ENCODE peak calls at places on chromosome 17, in ten cellular contexts. One of them, this sample, is unnamed.

GRCh38 chr17:17154981-17155380 is 51.2 kb downstream of the PLD6 start:
- DNase-seq in HL-60: no peak
- DNase-seq in epithelial cell of proximal tubule: no peak
- DNase-seq in right lobe of liver: no peak
- DNase-seq in endothelial cell: no peak
- DNase-seq in A673: no peak
- DNase-seq in cardiac muscle cell: no peak
- DNase-seq in cardiac fibroblast: no peak
- DNase-seq in heart right ventricle: no peak
- DNase-seq in fibroblast of pulmonary artery: no peak
- DNase-seq in this sample: no peak

GRCh38 chr17:60169921-60170817 is 20.4 kb downstream of the CA4 start:
- DNase-seq in epithelial cell of proximal tubule: no peak
- DNase-seq in A673: no peak
- DNase-seq in HL-60: peak
- DNase-seq in fibroblast of pulmonary artery: peak
- DNase-seq in heart right ventricle: peak
- DNase-seq in cardiac muscle cell: no peak
- DNase-seq in right lobe of liver: no peak
- DNase-seq in cardiac fibroblast: peak
- DNase-seq in endothelial cell: no peak
- DNase-seq in this sample: no peak

GRCh38 chr17:79065105-79065670 is 9.4 kb upstream of the ENGASE start:
- DNase-seq in heart right ventricle: no peak
- DNase-seq in fibroblast of pulmonary artery: peak
- DNase-seq in right lobe of liver: no peak
- DNase-seq in HL-60: no peak
- DNase-seq in A673: peak
- DNase-seq in endothelial cell: peak
- DNase-seq in epithelial cell of proximal tubule: no peak
- DNase-seq in cardiac fibroblast: peak
- DNase-seq in cardiac muscle cell: peak
- DNase-seq in this sample: peak

GRCh38 chr17:30323895-30324319 is 9.9 kb downstream of the TMIGD1 start:
- DNase-seq in HL-60: peak
- DNase-seq in heart right ventricle: no peak
- DNase-seq in A673: peak
- DNase-seq in cardiac fibroblast: peak
- DNase-seq in endothelial cell: no peak
- DNase-seq in epithelial cell of proximal tubule: no peak
- DNase-seq in cardiac muscle cell: no peak
- DNase-seq in right lobe of liver: no peak
- DNase-seq in fibroblast of pulmonary artery: peak
- DNase-seq in this sample: no peak

GRCh38 chr17:28328325-28328724 is 6.9 kb downstream of the IFT20 start:
- DNase-seq in epithelial cell of proximal tubule: no peak
- DNase-seq in endothelial cell: no peak
- DNase-seq in heart right ventricle: no peak
- DNase-seq in cardiac muscle cell: no peak
- DNase-seq in fibroblast of pulmonary artery: peak
- DNase-seq in right lobe of liver: no peak
- DNase-seq in cardiac fibroblast: peak
- DNase-seq in A673: no peak
- DNase-seq in HL-60: no peak
- DNase-seq in this sample: no peak

GRCh38 chr17:61461967-61462733 is 9.9 kb downstream of the TBX4 start:
- DNase-seq in right lobe of liver: no peak
- DNase-seq in epithelial cell of proximal tubule: no peak
- DNase-seq in fibroblast of pulmonary artery: peak
- DNase-seq in cardiac muscle cell: no peak
- DNase-seq in cardiac fibroblast: no peak
- DNase-seq in A673: no peak
- DNase-seq in heart right ventricle: no peak
- DNase-seq in endothelial cell: no peak
- DNase-seq in HL-60: no peak
- DNase-seq in this sample: no peak

GRCh38 chr17:40448639-40449261 is 5.5 kb downstream of the IGFBP4 start:
- DNase-seq in fibroblast of pulmonary artery: peak
- DNase-seq in right lobe of liver: peak
- DNase-seq in HL-60: no peak
- DNase-seq in cardiac muscle cell: no peak
- DNase-seq in heart right ventricle: no peak
- DNase-seq in cardiac fibroblast: peak
- DNase-seq in epithelial cell of proximal tubule: peak
- DNase-seq in endothelial cell: no peak
- DNase-seq in A673: no peak
- DNase-seq in this sample: no peak

GRCh38 chr17:21295036-21295952 is 10.8 kb downstream of the MAP2K3 start:
- DNase-seq in epithelial cell of proximal tubule: no peak
- DNase-seq in heart right ventricle: peak
- DNase-seq in fibroblast of pulmonary artery: peak
- DNase-seq in right lobe of liver: peak
- DNase-seq in cardiac fibroblast: no peak
- DNase-seq in cardiac muscle cell: no peak
- DNase-seq in endothelial cell: no peak
- DNase-seq in A673: no peak
- DNase-seq in HL-60: no peak
- DNase-seq in this sample: no peak

DNA sequence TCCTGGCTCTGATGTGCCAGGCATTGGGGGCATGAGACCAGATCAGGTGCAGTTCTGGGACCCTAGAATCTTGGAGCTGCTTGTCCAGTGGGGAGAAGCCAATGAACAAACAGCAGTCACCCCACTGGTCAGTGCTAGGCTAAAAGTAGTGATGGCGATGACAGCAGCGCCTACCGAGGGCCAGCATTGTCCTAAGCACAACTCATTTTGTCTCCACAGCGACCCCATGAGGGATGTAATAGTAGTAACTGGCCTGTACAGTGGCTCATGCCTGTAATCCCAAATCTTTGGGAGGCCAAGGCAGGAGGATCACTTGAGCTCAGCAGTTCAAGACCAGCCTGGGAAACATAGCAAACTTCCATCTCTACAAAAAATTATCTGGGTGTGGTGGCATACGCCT is 6.2 kb downstream of the SMCR8 start:
- DNase-seq in right lobe of liver: no peak
- DNase-seq in endothelial cell: no peak
- DNase-seq in A673: no peak
- DNase-seq in epithelial cell of proximal tubule: no peak
- DNase-seq in cardiac fibroblast: peak
- DNase-seq in heart right ventricle: no peak
- DNase-seq in HL-60: no peak
- DNase-seq in cardiac muscle cell: peak
- DNase-seq in fibroblast of pulmonary artery: peak
- DNase-seq in this sample: no peak
- TF ChIP-seq CTCF in right lobe of liver: no peak
- TF ChIP-seq CTCF in endothelial cell: no peak
- TF ChIP-seq CTCF in A673: no peak
- TF ChIP-seq CTCF in epithelial cell of proximal tubule: peak
- TF ChIP-seq CTCF in cardiac fibroblast: peak
- TF ChIP-seq CTCF in heart right ventricle: no peak
- TF ChIP-seq CTCF in HL-60: no peak
- TF ChIP-seq CTCF in cardiac muscle cell: peak
- TF ChIP-seq CTCF in fibroblast of pulmonary artery: no peak
- TF ChIP-seq CTCF in this sample: no peak

GRCh38 chr17:77323413-77324171 is 182.8 kb downstream of the SEC14L1 start:
- DNase-seq in cardiac fibroblast: peak
- DNase-seq in fibroblast of pulmonary artery: peak
- DNase-seq in cardiac muscle cell: no peak
- DNase-seq in heart right ventricle: peak
- DNase-seq in HL-60: no peak
- DNase-seq in epithelial cell of proximal tubule: no peak
- DNase-seq in right lobe of liver: peak
- DNase-seq in endothelial cell: no peak
- DNase-seq in A673: no peak
- DNase-seq in this sample: no peak
- TF ChIP-seq CTCF in cardiac fibroblast: no peak
- TF ChIP-seq CTCF in fibroblast of pulmonary artery: no peak
- TF ChIP-seq CTCF in cardiac muscle cell: no peak
- TF ChIP-seq CTCF in heart right ventricle: no peak
- TF ChIP-seq CTCF in HL-60: no peak
- TF ChIP-seq CTCF in epithelial cell of proximal tubule: no peak
- TF ChIP-seq CTCF in right lobe of liver: no peak
- TF ChIP-seq CTCF in endothelial cell: no peak
- TF ChIP-seq CTCF in A673: no peak
- TF ChIP-seq CTCF in this sample: no peak

GRCh38 chr17:11981862-11982261 is 15.4 kb downstream of the ZNF18 start:
- DNase-seq in HL-60: no peak
- DNase-seq in cardiac muscle cell: no peak
- DNase-seq in cardiac fibroblast: no peak
- DNase-seq in right lobe of liver: no peak
- DNase-seq in heart right ventricle: no peak
- DNase-seq in fibroblast of pulmonary artery: no peak
- DNase-seq in A673: no peak
- DNase-seq in epithelial cell of proximal tubule: no peak
- DNase-seq in endothelial cell: no peak
- DNase-seq in this sample: no peak

GRCh38 chr17:11979795-11980194 is 17.5 kb downstream of the ZNF18 start:
- DNase-seq in heart right ventricle: no peak
- DNase-seq in cardiac muscle cell: no peak
- DNase-seq in A673: no peak
- DNase-seq in HL-60: no peak
- DNase-seq in cardiac fibroblast: no peak
- DNase-seq in right lobe of liver: no peak
- DNase-seq in epithelial cell of proximal tubule: no peak
- DNase-seq in endothelial cell: no peak
- DNase-seq in fibroblast of pulmonary artery: no peak
- DNase-seq in this sample: no peak

GRCh38 chr17:11986179-11986938 is 10.9 kb downstream of the ZNF18 start:
- DNase-seq in cardiac muscle cell: no peak
- DNase-seq in cardiac fibroblast: no peak
- DNase-seq in A673: no peak
- DNase-seq in HL-60: no peak
- DNase-seq in epithelial cell of proximal tubule: no peak
- DNase-seq in heart right ventricle: no peak
- DNase-seq in right lobe of liver: peak
- DNase-seq in endothelial cell: no peak
- DNase-seq in fibroblast of pulmonary artery: no peak
- DNase-seq in this sample: no peak

GRCh38 chr17:11980813-11981212 is 16.5 kb downstream of the ZNF18 start:
- DNase-seq in fibroblast of pulmonary artery: peak
- DNase-seq in cardiac fibroblast: peak
- DNase-seq in epithelial cell of proximal tubule: no peak
- DNase-seq in A673: peak
- DNase-seq in HL-60: no peak
- DNase-seq in cardiac muscle cell: no peak
- DNase-seq in endothelial cell: no peak
- DNase-seq in right lobe of liver: no peak
- DNase-seq in heart right ventricle: no peak
- DNase-seq in this sample: no peak
- TF ChIP-seq CTCF in fibroblast of pulmonary artery: peak
- TF ChIP-seq CTCF in cardiac fibroblast: peak
- TF ChIP-seq CTCF in epithelial cell of proximal tubule: peak
- TF ChIP-seq CTCF in A673: peak
- TF ChIP-seq CTCF in HL-60: no peak
- TF ChIP-seq CTCF in cardiac muscle cell: peak
- TF ChIP-seq CTCF in endothelial cell: peak
- TF ChIP-seq CTCF in right lobe of liver: peak
- TF ChIP-seq CTCF in heart right ventricle: peak
- TF ChIP-seq CTCF in this sample: peak

GRCh38 chr17:57735707-57736106 is 9.4 kb downstream of the CCDC182 start:
- DNase-seq in A673: peak
- DNase-seq in epithelial cell of proximal tubule: no peak
- DNase-seq in fibroblast of pulmonary artery: no peak
- DNase-seq in right lobe of liver: no peak
- DNase-seq in cardiac muscle cell: no peak
- DNase-seq in HL-60: no peak
- DNase-seq in endothelial cell: peak
- DNase-seq in cardiac fibroblast: no peak
- DNase-seq in heart right ventricle: no peak
- DNase-seq in this sample: no peak

GRCh38 chr17:57737450-57737849 is 7.6 kb downstream of the CCDC182 start:
- DNase-seq in right lobe of liver: no peak
- DNase-seq in cardiac fibroblast: no peak
- DNase-seq in epithelial cell of proximal tubule: no peak
- DNase-seq in fibroblast of pulmonary artery: no peak
- DNase-seq in HL-60: no peak
- DNase-seq in A673: no peak
- DNase-seq in endothelial cell: no peak
- DNase-seq in cardiac muscle cell: no peak
- DNase-seq in heart right ventricle: no peak
- DNase-seq in this sample: no peak

GRCh38 chr17:57739402-57740224 is 5.5 kb downstream of the CCDC182 start:
- DNase-seq in cardiac fibroblast: peak
- DNase-seq in HL-60: no peak
- DNase-seq in cardiac muscle cell: peak
- DNase-seq in heart right ventricle: no peak
- DNase-seq in A673: peak
- DNase-seq in endothelial cell: no peak
- DNase-seq in right lobe of liver: no peak
- DNase-seq in fibroblast of pulmonary artery: peak
- DNase-seq in epithelial cell of proximal tubule: no peak
- DNase-seq in this sample: no peak

GRCh38 chr17:57744195-57745170 is 616 bp downstream of the CCDC182 start:
- DNase-seq in A673: no peak
- DNase-seq in right lobe of liver: no peak
- DNase-seq in fibroblast of pulmonary artery: no peak
- DNase-seq in cardiac fibroblast: no peak
- DNase-seq in endothelial cell: no peak
- DNase-seq in cardiac muscle cell: no peak
- DNase-seq in epithelial cell of proximal tubule: no peak
- DNase-seq in heart right ventricle: no peak
- DNase-seq in HL-60: peak
- DNase-seq in this sample: no peak

DNA sequence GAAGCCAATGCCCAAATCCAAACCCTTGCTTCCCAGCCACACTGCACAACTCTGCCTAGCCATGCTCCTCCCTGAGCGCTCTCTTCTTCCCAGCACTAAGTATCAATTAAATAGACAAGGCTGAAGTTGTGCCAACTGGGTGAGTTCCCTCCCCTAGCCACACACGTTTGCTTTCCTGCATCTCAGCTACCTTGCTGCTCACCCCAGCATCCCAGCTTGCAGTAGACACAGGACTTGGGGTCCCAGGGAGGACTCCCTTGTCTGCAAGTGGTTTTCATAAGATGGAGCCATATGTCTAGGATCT is 4.9 kb downstream of the CCDC182 start:
- DNase-seq in cardiac muscle cell: no peak
- DNase-seq in cardiac fibroblast: no peak
- DNase-seq in epithelial cell of proximal tubule: no peak
- DNase-seq in fibroblast of pulmonary artery: no peak
- DNase-seq in HL-60: no peak
- DNase-seq in heart right ventricle: no peak
- DNase-seq in A673: no peak
- DNase-seq in endothelial cell: no peak
- DNase-seq in right lobe of liver: no peak
- DNase-seq in this sample: no peak
- TF ChIP-seq CTCF in cardiac muscle cell: no peak
- TF ChIP-seq CTCF in cardiac fibroblast: no peak
- TF ChIP-seq CTCF in epithelial cell of proximal tubule: no peak
- TF ChIP-seq CTCF in fibroblast of pulmonary artery: no peak
- TF ChIP-seq CTCF in HL-60: no peak
- TF ChIP-seq CTCF in heart right ventricle: no peak
- TF ChIP-seq CTCF in A673: peak
- TF ChIP-seq CTCF in endothelial cell: no peak
- TF ChIP-seq CTCF in right lobe of liver: no peak
- TF ChIP-seq CTCF in this sample: peak

This sample was measured in neural crest cell.